ENCODE peak calls at places on chromosomes 4 and X, in six cellular contexts. S, W, L, Q, F and E are unnamed samples.

GRCh38 chr4:99458911-99459447 is 23.8 kb upstream of the ADH7 start:
- DNase-seq in S (no peak), W (no peak), L (no peak), Q (no peak), F (no peak), E (no peak)

GRCh38 chr4:72326692-72327632 is 242.1 kb downstream of the ADAMTS3 start:
- DNase-seq in S (peak), W (peak), L (no peak), Q (peak), F (peak), E (no peak)

GRCh38 chrX:100070334-100070849 is 339.7 kb downstream of the PCDH19 start:
- DNase-seq in S (no peak), W (no peak), L (no peak), Q (no peak), F (no peak), E (no peak)

GRCh38 chr4:3115637-3116300 is 41.3 kb downstream of the HTT start:
- DNase-seq in S (no peak), W (peak), L (no peak), Q (no peak), F (no peak), E (no peak)

GRCh38 chr4:80454561-80454960 is 119.0 kb downstream of the CFAP299 start:
- DNase-seq in S (no peak), W (no peak), L (no peak), Q (no peak), F (no peak), E (no peak)

GRCh38 chr4:11471613-11472012 is 42.9 kb upstream of the HS3ST1 start:
- DNase-seq in S (no peak), W (no peak), L (peak), Q (peak), F (peak), E (peak)

GRCh38 chrX:133859860-133860259 is 125.5 kb downstream of the GPC3 start:
- DNase-seq in S (no peak), W (peak), L (no peak), Q (peak), F (no peak), E (no peak)

GRCh38 chr4:1784789-1785591 is 8.1 kb upstream of the FGFR3 start:
- DNase-seq in S (no peak), W (no peak), L (no peak), Q (peak), F (peak), E (no peak)

GRCh38 chrX:85505801-85506200 is 126.3 kb upstream of the POF1B start:
- DNase-seq in S (no peak), W (no peak), L (no peak), Q (no peak), F (no peak), E (no peak)

GRCh38 chr4:16844796-16845586 is 53.5 kb downstream of the LDB2 start:
- DNase-seq in S (no peak), W (peak), L (no peak), Q (peak), F (peak), E (no peak)

GRCh38 chr4:1595789-1596325 is 88.3 kb downstream of the FAM53A start:
- DNase-seq in S (no peak), W (no peak), L (no peak), Q (no peak), F (no peak), E (no peak)

GRCh38 chr4:2048831-2049230 is 10.3 kb upstream of the NAT8L start:
- DNase-seq in S (no peak), W (peak), L (no peak), Q (no peak), F (no peak), E (no peak)

GRCh38 chr4:38400946-38401345 is 263.1 kb upstream of the KLF3 start:
- DNase-seq in S (no peak), W (no peak), L (no peak), Q (no peak), F (no peak), E (no peak)

GRCh38 chr4:89995824-89996223 is 101.2 kb downstream of the MMRN1 start:
- DNase-seq in S (no peak), W (no peak), L (no peak), Q (no peak), F (no peak), E (no peak)

GRCh38 chrX:49079489-49080428 is at the start of gene WDR45:
- DNase-seq in S (peak), W (peak), L (peak), Q (peak), F (peak), E (no peak)

GRCh38 chr4:38563703-38564490 is 100.1 kb upstream of the KLF3 start:
- DNase-seq in S (no peak), W (no peak), L (no peak), Q (peak), F (no peak), E (no peak)

GRCh38 chr4:8237256-8237989 is 32.1 kb upstream of the HTRA3 start:
- DNase-seq in S (no peak), W (no peak), L (no peak), Q (no peak), F (no peak), E (no peak)

GRCh38 chrX:155068165-155068564 is 2.8 kb downstream of the CMC4 start:
- DNase-seq in S (no peak), W (peak), L (no peak), Q (peak), F (peak), E (no peak)

GRCh38 chr4:139795915-139796314 is 130.3 kb downstream of the MGST2 start:
- DNase-seq in S (no peak), W (no peak), L (no peak), Q (no peak), F (no peak), E (no peak)

GRCh38 chr4:104967034-104967401 is 179.7 kb upstream of the TET2 start:
- DNase-seq in S (no peak), W (no peak), L (peak), Q (no peak), F (no peak), E (no peak)

GRCh38 chr4:38591617-38592337 is 72.2 kb upstream of the KLF3 start:
- DNase-seq in S (no peak), W (peak), L (no peak), Q (peak), F (no peak), E (no peak)

GRCh38 chr4:80197601-80198444 is 520 bp downstream of the PRDM8 start:
- DNase-seq in S (no peak), W (no peak), L (no peak), Q (no peak), F (peak), E (no peak)

GRCh38 chr4:185142563-185142910 is 529 bp upstream of the SLC25A4 start:
- DNase-seq in S (peak), W (no peak), L (no peak), Q (no peak), F (no peak), E (no peak)

GRCh38 chr4:61500883-61501282 is 300.8 kb downstream of the ADGRL3 start:
- DNase-seq in S (no peak), W (peak), L (no peak), Q (peak), F (no peak), E (no peak)